ENCODE peak calls at places on chromosome 13, in eight cellular contexts. W, E, L, F, I, V, B and U are unnamed samples.
A peak's percentile ranks its signal among the peaks of the same experiment; 100 is the strongest.

GRCh38 chr13:43261018-43261417 is 237.6 kb downstream of the DNAJC15 start:
- DNase-seq in W (no peak), E (peak; percentile 53), L (no peak), F (peak; percentile 9), I (no peak), V (no peak), B (no peak), U (no peak)

GRCh38 chr13:27289016-27289665 is 18.5 kb downstream of the RASL11A start:
- DNase-seq in W (no peak), E (no peak), L (no peak), F (no peak), I (no peak), V (no peak), B (no peak), U (no peak)

GRCh38 chr13:39590466-39591036 is 12.4 kb downstream of the LHFPL6 start:
- DNase-seq in W (no peak), E (no peak), L (no peak), F (no peak), I (no peak), V (no peak), B (no peak), U (no peak)

GRCh38 chr13:113897966-113898365 is 34.1 kb upstream of the GAS6 start:
- DNase-seq in W (no peak), E (no peak), L (no peak), F (no peak), I (no peak), V (no peak), B (no peak), U (no peak)

GRCh38 chr13:36352350-36352749 is 6.2 kb upstream of the SPART start:
- DNase-seq in W (no peak), E (no peak), L (no peak), F (no peak), I (no peak), V (no peak), B (no peak), U (no peak)

GRCh38 chr13:60019119-60019993 is 144.4 kb downstream of the DIAPH3 start:
- DNase-seq in W (no peak), E (peak; percentile 56), L (no peak), F (no peak), I (no peak), V (no peak), B (no peak), U (no peak)

GRCh38 chr13:110240943-110241342 is 66.0 kb downstream of the COL4A1 start:
- DNase-seq in W (no peak), E (no peak), L (no peak), F (no peak), I (no peak), V (no peak), B (no peak), U (no peak)

GRCh38 chr13:85590231-85590931 is 208.8 kb downstream of the SLITRK6 start:
- DNase-seq in W (no peak), E (no peak), L (no peak), F (peak; percentile 30), I (no peak), V (no peak), B (no peak), U (no peak)

GRCh38 chr13:48078251-48078656 is 16.6 kb downstream of the MED4 start:
- DNase-seq in W (no peak), E (peak; percentile 15), L (no peak), F (no peak), I (no peak), V (no peak), B (no peak), U (no peak)

GRCh38 chr13:111956261-111957151 is 110.4 kb upstream of the SOX1 start:
- DNase-seq in W (no peak), E (no peak), L (no peak), F (no peak), I (peak; percentile 21), V (no peak), B (no peak), U (no peak)

GRCh38 chr13:58855283-58855682 is 1223.7 kb downstream of the PCDH17 start:
- DNase-seq in W (no peak), E (no peak), L (no peak), F (peak; percentile 27), I (no peak), V (no peak), B (no peak), U (no peak)

GRCh38 chr13:103525530-103525929 is 459.3 kb upstream of the SLC10A2 start:
- DNase-seq in W (no peak), E (no peak), L (no peak), F (no peak), I (no peak), V (no peak), B (no peak), U (no peak)

GRCh38 chr13:71874490-71874889 is 7.5 kb upstream of the DACH1 start:
- DNase-seq in W (no peak), E (no peak), L (no peak), F (no peak), I (no peak), V (no peak), B (no peak), U (peak; percentile 27)

GRCh38 chr13:50941146-50941545 is 31.6 kb downstream of the RNASEH2B start:
- DNase-seq in W (no peak), E (no peak), L (no peak), F (no peak), I (no peak), V (no peak), B (no peak), U (no peak)

GRCh38 chr13:112582305-112582704 is 5.6 kb downstream of the TUBGCP3 start:
- DNase-seq in W (no peak), E (no peak), L (no peak), F (no peak), I (no peak), V (no peak), B (no peak), U (no peak)

GRCh38 chr13:100668408-100668807 is 6.2 kb downstream of the TMTC4 start:
- DNase-seq in W (no peak), E (peak; percentile 50), L (no peak), F (no peak), I (no peak), V (no peak), B (no peak), U (no peak)

GRCh38 chr13:37657134-37657533 is 58.6 kb upstream of the POSTN start:
- DNase-seq in W (no peak), E (peak; percentile 26), L (no peak), F (peak; percentile 24), I (no peak), V (no peak), B (no peak), U (no peak)

GRCh38 chr13:46896346-46897138 is at the start of gene HTR2A:
- DNase-seq in W (no peak), E (peak; percentile 55), L (no peak), F (no peak), I (peak; percentile 33), V (peak; percentile 58), B (no peak), U (no peak)

GRCh38 chr13:57552441-57552840 is 79.1 kb upstream of the PCDH17 start:
- DNase-seq in W (no peak), E (no peak), L (no peak), F (no peak), I (no peak), V (no peak), B (no peak), U (no peak)

GRCh38 chr13:57553932-57554331 is 77.6 kb upstream of the PCDH17 start:
- DNase-seq in W (no peak), E (no peak), L (no peak), F (no peak), I (no peak), V (no peak), B (no peak), U (no peak)

GRCh38 chr13:57557979-57558529 is 73.5 kb upstream of the PCDH17 start:
- DNase-seq in W (no peak), E (no peak), L (peak; percentile 2), F (no peak), I (no peak), V (no peak), B (no peak), U (no peak)
- TF ChIP-seq CTCF in W (no peak), E (no peak), L (peak; percentile 58), F (no peak), I (no peak), V (no peak), B (no peak), U (no peak)

GRCh38 chr13:55084630-55085029 is 2056.0 kb downstream of the OLFM4 start:
- DNase-seq in W (no peak), E (no peak), L (no peak), F (no peak), I (no peak), V (no peak), B (no peak), U (no peak)

GRCh38 chr13:55090612-55091011 is 2050.1 kb upstream of the PRR20A start:
- DNase-seq in W (no peak), E (no peak), L (no peak), F (no peak), I (no peak), V (no peak), B (no peak), U (no peak)

GRCh38 chr13:55087085-55087484 is 2053.6 kb upstream of the PRR20A start:
- DNase-seq in W (no peak), E (no peak), L (no peak), F (no peak), I (no peak), V (no peak), B (no peak), U (no peak)
- TF ChIP-seq CTCF in W (no peak), E (no peak), L (no peak), F (no peak), I (no peak), V (no peak), B (no peak), U (no peak)

DNA sequence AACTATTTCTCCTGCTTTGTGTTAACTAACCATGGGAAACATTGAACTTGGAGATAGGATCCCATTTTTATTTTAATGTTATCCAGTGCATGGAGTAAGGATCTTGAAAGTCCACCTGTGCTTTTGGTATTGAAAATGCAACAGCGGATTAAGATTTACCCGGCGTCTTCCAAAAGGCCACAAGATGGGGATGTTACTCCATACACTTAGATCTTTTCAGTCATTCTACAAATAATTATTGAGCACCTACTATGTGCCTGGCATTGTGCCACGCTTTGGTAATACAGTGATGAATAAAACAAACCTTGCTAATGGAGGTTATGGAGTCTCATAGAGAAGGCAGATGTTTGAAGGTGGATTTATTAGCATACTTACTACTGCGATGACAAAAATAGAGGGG is 56.9 kb downstream of the RFC3 start:
- DNase-seq in W (no peak), E (no peak), L (no peak), F (no peak), I (no peak), V (no peak), B (no peak), U (no peak)
- TF ChIP-seq CTCF in W (peak; percentile 2), E (no peak), L (peak; percentile 55), F (peak; percentile 24), I (no peak), V (no peak), B (no peak), U (no peak)

DNA sequence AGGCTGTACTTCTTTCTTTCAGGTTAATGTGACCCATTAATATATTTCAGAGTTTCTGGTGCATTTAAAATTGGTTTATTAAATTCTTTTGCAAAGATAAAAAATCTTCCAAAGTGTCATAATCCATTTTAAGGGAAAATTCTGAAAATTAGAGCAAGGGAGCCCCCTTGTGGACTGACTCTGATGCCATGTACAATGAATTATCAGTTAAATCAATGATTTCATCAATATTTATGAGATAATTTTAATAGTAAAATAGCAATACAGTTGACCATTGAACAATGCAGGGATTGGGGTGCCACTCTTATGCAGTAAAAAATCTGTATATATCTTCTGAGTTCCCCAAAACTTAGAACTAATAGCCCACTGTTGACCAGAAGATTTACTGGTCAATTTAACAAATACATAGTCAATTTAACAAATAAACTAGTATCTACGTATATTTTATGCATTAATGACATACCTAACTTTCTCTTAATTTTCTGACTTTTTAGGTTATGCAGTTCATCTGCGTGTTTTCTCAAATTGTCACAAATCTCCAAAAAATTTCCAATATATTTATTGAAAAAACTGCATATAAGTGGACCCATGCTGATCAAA is 479.1 kb upstream of the MIR17HG start:
- DNase-seq in W (no peak), E (peak; percentile 45), L (no peak), F (no peak), I (no peak), V (no peak), B (peak; percentile 30), U (no peak)
- TF ChIP-seq CTCF in W (peak; percentile 64), E (peak; percentile 56), L (peak; percentile 94), F (peak; percentile 60), I (peak; percentile 17), V (peak; percentile 63), B (peak; percentile 34), U (no peak)